ENCODE peak calls at places on chromosomes 1 and 21, in five cellular contexts. E is A549, N is heart right ventricle, Q is body of pancreas, A is Panc1. L is an unnamed sample.
A peak's percentile ranks its signal among the peaks of the same experiment; 100 is the strongest.

GRCh38 chr1:163440090-163440489 is 118.3 kb downstream of the NUF2 start:
- ATAC-seq in N (peak; percentile 59), A (no peak), Q (no peak), E (no peak), L (no peak)

GRCh38 chr1:177857285-177857684 is 112.6 kb downstream of the SEC16B start:
- ATAC-seq in N (no peak), E (no peak), A (no peak), Q (no peak), L (no peak)

GRCh38 chr1:167593860-167594259 is 36.2 kb upstream of the RCSD1 start:
- ATAC-seq in Q (no peak), E (no peak), A (no peak), N (no peak), L (no peak)

GRCh38 chr1:219963432-219963831 is 35.1 kb upstream of the SLC30A10 start:
- ATAC-seq in A (no peak), N (no peak), E (no peak), Q (peak; percentile 91), L (no peak)

GRCh38 chr1:5980314-5981008 is 11.8 kb downstream of the NPHP4 start:
- ATAC-seq in N (peak; percentile 92), A (peak; percentile 71), E (peak; percentile 65), Q (peak; percentile 36), L (peak; percentile 88)

GRCh38 chr1:30450818-30451233 is 272.6 kb downstream of the MATN1 start:
- ATAC-seq in Q (no peak), N (no peak), A (no peak), E (no peak), L (no peak)

GRCh38 chr1:27435566-27436203 is 43.3 kb downstream of the GPR3 start:
- ATAC-seq in Q (no peak), N (peak; percentile 34), A (no peak), E (no peak), L (peak; percentile 64)

GRCh38 chr1:221791846-221792245 is 50.0 kb upstream of the DUSP10 start:
- ATAC-seq in Q (no peak), E (no peak), A (no peak), N (no peak), L (no peak)

GRCh38 chr1:27581823-27582243 is 22.1 kb downstream of the AHDC1 start:
- ATAC-seq in A (no peak), N (peak; percentile 81), E (no peak), Q (peak; percentile 34), L (peak; percentile 81)

GRCh38 chr1:10380594-10381275 is 18.1 kb upstream of the PGD start:
- ATAC-seq in E (peak; percentile 85), A (peak; percentile 71), Q (no peak), N (no peak), L (peak; percentile 42)

GRCh38 chr1:18955442-18956188 is 861 bp downstream of the IFFO2 start:
- ATAC-seq in N (peak; percentile 3), A (peak; percentile 20), Q (peak; percentile 31), E (peak; percentile 51), L (peak; percentile 13)

GRCh38 chr1:165288301-165289120 is 68.0 kb downstream of the LMX1A start:
- ATAC-seq in N (no peak), Q (peak; percentile 27), A (no peak), E (peak; percentile 86), L (no peak)

GRCh38 chr1:165287781-165288180 is 68.7 kb downstream of the LMX1A start:
- ATAC-seq in N (no peak), A (no peak), Q (no peak), E (no peak), L (no peak)

GRCh38 chr1:165290143-165290542 is 66.4 kb downstream of the LMX1A start:
- ATAC-seq in A (peak; percentile 70), E (no peak), Q (no peak), N (no peak), L (no peak)

GRCh38 chr1:165287329-165287728 is 69.2 kb downstream of the LMX1A start:
- ATAC-seq in Q (no peak), A (no peak), N (no peak), E (no peak), L (no peak)

GRCh38 chr1:165289556-165289955 is 67.0 kb downstream of the LMX1A start:
- ATAC-seq in E (no peak), N (no peak), A (no peak), Q (no peak), L (no peak)
- H3K27ac ChIP-seq in E (peak overlapping the region; percentile 7), N (no peak overlapping the region), A (no peak overlapping the region), Q (no peak overlapping the region), L (no peak overlapping the region)

GRCh38 chr21:36068748-36069398 is 951 bp upstream of the CBR1 start:
- ATAC-seq in E (no peak), Q (no peak), A (no peak), N (no peak), L (no peak)
- H3K27ac ChIP-seq in E (peak overlapping the region; percentile 95), Q (peak overlapping the region; percentile 85), A (peak overlapping the region; percentile 84), N (peak overlapping the region; percentile 87), L (peak overlapping the region; percentile 70)

DNA sequence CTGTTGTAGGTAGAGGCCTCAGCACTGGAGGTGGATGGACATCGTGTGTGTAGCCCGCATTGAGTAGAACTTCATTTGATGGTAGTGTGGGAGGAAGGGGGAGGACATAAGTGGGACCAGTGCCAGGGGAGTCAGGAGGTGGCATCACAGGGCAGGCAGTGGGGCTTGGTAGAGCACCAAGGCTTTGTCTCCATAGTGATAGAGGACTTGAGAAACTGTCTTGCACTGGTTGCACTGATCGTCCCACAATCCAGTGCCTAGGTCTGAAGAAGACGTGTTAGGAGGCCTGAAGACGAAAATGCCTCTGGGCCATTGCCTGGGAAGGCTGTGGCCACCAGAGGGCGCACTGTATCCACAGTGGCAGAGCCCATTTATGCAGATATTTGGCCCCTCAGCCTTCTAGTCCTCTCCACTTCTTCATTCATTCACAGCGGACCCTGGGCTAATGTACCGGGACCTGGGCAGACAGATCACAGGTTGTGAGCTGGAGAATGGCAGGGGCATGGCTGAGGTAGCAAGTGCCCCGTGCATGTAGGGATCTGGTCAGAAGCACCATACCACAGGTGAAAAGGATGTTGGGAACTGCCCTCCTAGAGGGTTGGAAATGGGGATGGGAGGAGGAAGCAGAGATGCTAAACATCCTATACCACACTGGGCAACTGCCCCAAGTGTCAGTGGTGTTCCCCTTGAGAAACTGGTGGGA is 95.4 kb downstream of the PIK3R3 start:
- ATAC-seq in Q (peak; percentile 82), E (peak; percentile 79), A (peak; percentile 82), N (peak; percentile 50), L (peak; percentile 72)
- H3K27ac ChIP-seq in Q (no peak overlapping the region), E (no peak overlapping the region), A (peak overlapping the region; percentile 34), N (peak overlapping the region; percentile 30), L (peak overlapping the region; percentile 55)

DNA sequence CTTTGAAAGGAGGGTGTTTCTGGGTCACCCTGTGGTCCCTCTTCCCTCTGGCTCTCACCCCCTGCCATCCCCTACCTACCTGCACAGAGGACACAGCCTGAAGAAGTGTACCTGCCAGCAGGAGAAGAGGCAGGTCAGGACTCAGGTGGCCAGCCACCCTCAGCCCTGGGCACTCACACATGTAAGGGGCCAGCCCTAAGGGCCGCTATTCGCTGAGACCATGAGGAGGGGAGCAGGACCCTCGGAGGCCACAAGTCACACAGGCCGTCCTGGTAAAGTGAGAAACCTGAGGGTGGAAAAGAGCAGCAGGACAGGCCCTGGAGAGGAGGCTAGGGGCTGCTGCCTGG is 1.2 kb downstream of the ZNF692 start:
- ATAC-seq in N (no peak), A (no peak), E (no peak), Q (peak; percentile 0), L (no peak)
- H3K27ac ChIP-seq in N (peak overlapping the region; percentile 94), A (peak overlapping the region; percentile 94), E (peak overlapping the region; percentile 99), Q (peak overlapping the region; percentile 87), L (peak overlapping the region; percentile 93)

DNA sequence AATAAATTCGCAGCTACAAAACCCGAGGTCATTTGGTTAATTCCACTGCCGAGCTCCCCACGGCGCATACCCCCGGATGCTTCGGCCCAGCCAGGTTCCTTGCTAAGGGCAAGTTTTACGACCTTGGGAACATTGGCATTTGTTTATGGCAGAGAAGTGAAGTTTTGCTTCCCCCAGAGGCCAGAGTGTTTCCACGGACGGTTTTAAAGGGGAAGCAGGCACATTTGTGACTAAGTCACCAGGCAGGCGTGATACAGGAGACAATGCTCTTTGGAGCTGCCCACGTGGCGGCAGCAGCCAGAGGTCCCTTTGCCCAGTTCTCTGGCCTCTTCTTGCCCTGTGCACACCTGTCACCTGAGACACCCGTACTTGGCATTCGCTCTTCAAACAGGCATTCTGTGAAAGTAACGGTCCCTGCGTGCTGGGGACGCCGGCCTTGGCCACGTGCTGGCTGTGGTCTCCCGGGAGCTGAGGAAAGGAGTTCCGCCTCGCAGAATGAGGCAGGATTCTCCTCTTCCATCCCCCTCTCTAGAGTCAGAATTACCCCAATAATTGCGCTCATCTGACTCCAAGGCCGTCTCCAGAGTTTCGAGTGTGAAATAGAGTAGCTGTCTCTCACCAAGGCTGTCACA is 138.3 kb downstream of the PRDM16 start:
- ATAC-seq in E (no peak), Q (peak; percentile 86), N (peak; percentile 25), A (no peak), L (no peak)
- H3K27ac ChIP-seq in E (no peak overlapping the region), Q (peak overlapping the region; percentile 62), N (no peak overlapping the region), A (no peak overlapping the region), L (no peak overlapping the region)

L was measured in gastroesophageal sphincter.